ENCODE peak calls at places on chromosomes 16 and 17, in seven cellular contexts. F is H1, V is upper lobe of left lung, D is transverse colon, Z is HepG2, K is sigmoid colon, M is suprapubic skin. T is an unnamed sample.

GRCh38 chr17:72365857-72366415 is 245.1 kb downstream of the SOX9 start:
- DNase-seq in F (no peak), V (no peak), D (no peak), Z (no peak), K (no peak), M (no peak), T (no peak)

GRCh38 chr16:79182618-79183017 is 417.9 kb downstream of the MAF start:
- DNase-seq in F (no peak), V (no peak), D (no peak), Z (no peak), K (no peak), M (no peak), T (no peak)

GRCh38 chr17:67349420-67349819 is 17.0 kb downstream of the PSMD12 start:
- DNase-seq in F (no peak), V (no peak), D (no peak), Z (no peak), K (no peak), M (no peak), T (no peak)

GRCh38 chr16:77117687-77118086 is 73.3 kb upstream of the MON1B start:
- DNase-seq in F (no peak), V (no peak), D (no peak), Z (no peak), K (no peak), M (no peak), T (no peak)

GRCh38 chr16:86584726-86585721 is 6.7 kb downstream of the FOXL1 start:
- DNase-seq in F (no peak), V (no peak), D (no peak), Z (no peak), K (no peak), M (no peak), T (no peak)

GRCh38 chr17:50764860-50765259 is 2.5 kb downstream of the ANKRD40CL start:
- DNase-seq in F (no peak), V (no peak), D (no peak), Z (no peak), K (no peak), M (no peak), T (no peak)

GRCh38 chr16:68448360-68448970 is at the start of gene SMPD3:
- DNase-seq in F (peak; percentile 99), V (peak; percentile 98), D (peak; percentile 97), Z (peak; percentile 99), K (peak; percentile 97), M (peak; percentile 94), T (peak; percentile 99)

GRCh38 chr17:1561420-1562177 is 993 bp downstream of the PITPNA start:
- DNase-seq in F (peak; percentile 62), V (peak; percentile 91), D (no peak), Z (no peak), K (no peak), M (no peak), T (no peak)

GRCh38 chr17:10171057-10171456 is 27.3 kb downstream of the GAS7 start:
- DNase-seq in F (no peak), V (no peak), D (no peak), Z (no peak), K (peak; percentile 86), M (peak; percentile 82), T (no peak)

GRCh38 chr17:27244481-27245223 is 49.3 kb upstream of the WSB1 start:
- DNase-seq in F (peak; percentile 52), V (peak; percentile 76), D (peak; percentile 41), Z (peak; percentile 53), K (peak; percentile 91), M (no peak), T (no peak)

GRCh38 chr16:84827131-84827574 is 7.4 kb downstream of the CRISPLD2 start:
- DNase-seq in F (no peak), V (no peak), D (no peak), Z (no peak), K (peak; percentile 92), M (no peak), T (no peak)

GRCh38 chr16:84828322-84828721 is 8.5 kb downstream of the CRISPLD2 start:
- DNase-seq in F (no peak), V (no peak), D (no peak), Z (no peak), K (no peak), M (no peak), T (no peak)

GRCh38 chr16:84830765-84831384 is 11.1 kb downstream of the CRISPLD2 start:
- DNase-seq in F (no peak), V (no peak), D (no peak), Z (no peak), K (peak; percentile 79), M (no peak), T (no peak)

GRCh38 chr16:84827897-84828296 is 8.1 kb downstream of the CRISPLD2 start:
- DNase-seq in F (no peak), V (no peak), D (no peak), Z (no peak), K (peak; percentile 79), M (no peak), T (no peak)

DNA sequence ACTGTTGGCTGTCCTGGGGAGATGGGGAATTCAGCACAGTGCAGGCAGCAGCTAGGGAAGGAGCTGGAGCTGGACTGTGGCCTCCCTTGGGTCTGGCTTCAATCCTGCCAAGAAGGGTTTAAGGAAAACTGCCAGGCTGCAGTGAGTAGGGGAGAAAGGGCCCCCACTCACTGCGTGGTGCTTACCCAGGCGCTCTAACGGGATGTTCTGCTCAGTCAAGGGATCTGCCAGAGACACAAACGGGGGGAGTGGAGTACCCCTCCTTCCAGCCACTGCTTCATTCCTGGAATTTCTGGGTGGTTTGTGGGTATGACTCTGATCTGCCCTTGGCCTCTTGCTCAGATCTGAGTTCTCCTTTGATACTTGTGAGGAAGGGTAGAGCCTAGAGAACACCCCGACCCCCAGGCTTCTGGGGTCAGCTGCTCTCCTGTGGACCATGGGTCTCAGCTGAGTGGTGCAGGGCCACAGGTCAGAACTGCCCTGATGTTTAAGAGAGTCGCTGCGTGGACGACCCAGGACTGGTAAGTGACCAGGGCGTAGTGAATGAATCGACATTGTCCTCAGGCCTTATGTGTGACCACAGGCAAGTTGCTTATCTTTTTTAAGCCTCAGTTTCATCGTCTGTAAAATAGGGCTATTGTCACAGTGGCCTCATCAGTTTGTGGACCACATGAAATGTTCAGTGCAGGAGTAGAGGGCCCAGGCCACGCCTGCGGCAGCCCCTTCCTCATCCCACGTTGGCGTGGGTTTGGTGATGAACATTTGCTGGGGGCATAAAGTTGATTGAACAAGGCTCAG is 9.6 kb downstream of the CRISPLD2 start:
- DNase-seq in F (no peak), V (no peak), D (peak; percentile 54), Z (no peak), K (peak; percentile 95), M (no peak), T (no peak)
- TF ChIP-seq EP300 in F (no peak), V (no peak), D (peak; percentile 99), Z (no peak), K (peak; percentile 93), M (peak; percentile 91), T (peak; percentile 94)

GRCh38 chr17:75153854-75154194 is 488 bp downstream of the JPT1 start:
- DNase-seq in F (no peak), V (no peak), D (peak; percentile 32), Z (no peak), K (no peak), M (no peak), T (no peak)

GRCh38 chr17:75151893-75152292 is 2.4 kb downstream of the JPT1 start:
- DNase-seq in F (no peak), V (no peak), D (no peak), Z (no peak), K (no peak), M (no peak), T (no peak)

GRCh38 chr17:75152971-75153853 is 1.1 kb downstream of the JPT1 start:
- DNase-seq in F (no peak), V (no peak), D (peak; percentile 76), Z (peak; percentile 34), K (peak; percentile 69), M (peak; percentile 54), T (no peak)

GRCh38 chr17:75154195-75155106 is at the start of gene JPT1:
- DNase-seq in F (peak; percentile 95), V (peak; percentile 94), D (peak; percentile 99), Z (peak; percentile 99), K (peak; percentile 99), M (peak; percentile 99), T (peak; percentile 99)

DNA sequence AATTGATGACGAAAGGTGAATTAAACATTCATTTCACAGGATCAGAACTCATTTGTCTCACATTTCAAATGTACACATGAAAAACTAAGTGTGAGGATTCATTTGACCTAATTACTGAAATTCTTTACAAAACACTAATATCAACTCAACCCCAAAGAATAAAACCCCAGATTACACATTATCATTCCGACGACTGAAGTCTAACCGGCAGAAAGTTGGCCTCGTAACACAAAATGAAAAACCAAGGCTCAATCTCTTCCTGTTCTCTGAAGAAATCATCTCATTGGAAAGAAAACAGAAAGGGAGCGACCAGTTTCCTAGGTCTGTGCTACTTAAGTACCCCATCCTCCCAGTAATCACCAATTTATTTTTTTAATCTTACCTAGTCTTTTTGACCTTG is 1.8 kb downstream of the JPT1 start:
- DNase-seq in F (no peak), V (no peak), D (no peak), Z (no peak), K (no peak), M (no peak), T (no peak)
- TF ChIP-seq POLR2AphosphoS5 in F (peak; percentile 5), V (no peak), D (no peak), Z (no peak), K (no peak), M (no peak), T (no peak)

GRCh38 chr16:85491798-85492616 is 121.1 kb upstream of the GSE1 start:
- DNase-seq in F (no peak), V (no peak), D (peak; percentile 52), Z (peak; percentile 58), K (peak; percentile 91), M (no peak), T (peak; percentile 95)
- TF ChIP-seq EP300 in F (no peak), V (no peak), D (no peak), Z (no peak), K (no peak), M (no peak), T (no peak)

GRCh38 chr16:71904239-71904638 is 8.9 kb downstream of the IST1 start:
- DNase-seq in F (no peak), V (no peak), D (no peak), Z (no peak), K (no peak), M (no peak), T (no peak)
- TF ChIP-seq POLR2AphosphoS5 in F (no peak), V (no peak), D (no peak), Z (no peak), K (no peak), M (no peak), T (no peak)

GRCh38 chr16:29794231-29794710 is 3.7 kb downstream of the KIF22 start:
- DNase-seq in F (no peak), V (no peak), D (no peak), Z (no peak), K (no peak), M (no peak), T (no peak)

GRCh38 chr16:29790949-29791844 is 646 bp downstream of the KIF22 start:
- DNase-seq in F (no peak), V (no peak), D (peak; percentile 27), Z (no peak), K (no peak), M (no peak), T (no peak)

GRCh38 chr16:29789775-29790182 is 772 bp upstream of the KIF22 start:
- DNase-seq in F (no peak), V (no peak), D (peak; percentile 15), Z (no peak), K (no peak), M (no peak), T (no peak)

GRCh38 chr16:29791845-29792797 is 1.6 kb downstream of the KIF22 start:
- DNase-seq in F (no peak), V (no peak), D (no peak), Z (no peak), K (no peak), M (no peak), T (no peak)

GRCh38 chr16:29790183-29790948 is at the start of gene KIF22:
- DNase-seq in F (peak; percentile 99), V (peak; percentile 100), D (peak; percentile 100), Z (peak; percentile 98), K (peak; percentile 100), M (peak; percentile 100), T (peak; percentile 100)
- TF ChIP-seq EP300 in F (no peak), V (no peak), D (no peak), Z (peak; percentile 43), K (no peak), M (no peak), T (no peak)